ENCODE peak calls at places on chromosome 6, in eight cellular contexts. D, S, A, H, Z, I, L and J are unnamed samples. For H3K36me3, the result is how much of the 10 kb centered on the place peaks cover.

GRCh38 chr6:56370591-56371198 is 123.3 kb upstream of the COL21A1 start:
- DNase-seq in D (peak), S (no peak), A (peak), H (peak), Z (no peak), I (peak), L (peak), J (peak)

GRCh38 chr6:3458706-3459421 is 2.0 kb upstream of the SLC22A23 start:
- DNase-seq in D (no peak), S (no peak), A (no peak), H (no peak), Z (no peak), I (no peak), L (no peak), J (no peak)

GRCh38 chr6:108134213-108134973 is 31.4 kb upstream of the NR2E1 start:
- DNase-seq in D (no peak), S (no peak), A (no peak), H (no peak), Z (no peak), I (no peak), L (no peak), J (no peak)

GRCh38 chr6:169801396-169802160 is 50.2 kb downstream of the ERMARD start:
- DNase-seq in D (no peak), S (no peak), A (no peak), H (no peak), Z (no peak), I (no peak), L (peak), J (no peak)

GRCh38 chr6:1552296-1552761 is 57.4 kb upstream of the FOXC1 start:
- DNase-seq in D (no peak), S (no peak), A (no peak), H (no peak), Z (no peak), I (no peak), L (no peak), J (no peak)

GRCh38 chr6:101588343-101588742 is 194.8 kb downstream of the GRIK2 start:
- DNase-seq in D (no peak), S (no peak), A (no peak), H (no peak), Z (no peak), I (no peak), L (no peak), J (no peak)

GRCh38 chr6:94270040-94270689 is 850.8 kb upstream of the EPHA7 start:
- DNase-seq in D (no peak), S (no peak), A (no peak), H (no peak), Z (no peak), I (no peak), L (no peak), J (no peak)

GRCh38 chr6:95601133-95601532 is 23.8 kb downstream of the MANEA start:
- DNase-seq in D (no peak), S (no peak), A (no peak), H (no peak), Z (no peak), I (peak), L (no peak), J (no peak)

GRCh38 chr6:167648506-167649278 is 178.0 kb upstream of the AFDN start:
- DNase-seq in D (no peak), S (no peak), A (no peak), H (no peak), Z (no peak), I (no peak), L (no peak), J (no peak)

GRCh38 chr6:167153523-167153959 is 4.2 kb downstream of the GPR31 start:
- DNase-seq in D (no peak), S (no peak), A (no peak), H (no peak), Z (no peak), I (no peak), L (no peak), J (peak)

GRCh38 chr6:26534681-26535465 is 3.3 kb upstream of the HMGN4 start:
- DNase-seq in D (no peak), S (no peak), A (no peak), H (no peak), Z (no peak), I (no peak), L (no peak), J (no peak)

GRCh38 chr6:30399390-30400058 is 54.6 kb downstream of the RPP21 start:
- DNase-seq in D (no peak), S (no peak), A (no peak), H (no peak), Z (no peak), I (no peak), L (no peak), J (peak)

GRCh38 chr6:170516783-170517616 is 36.1 kb downstream of the PSMB1 start:
- DNase-seq in D (peak), S (no peak), A (peak), H (no peak), Z (peak), I (peak), L (peak), J (peak)

GRCh38 chr6:151036869-151037680 is 171.6 kb downstream of the MTHFD1L start:
- DNase-seq in D (no peak), S (no peak), A (no peak), H (no peak), Z (no peak), I (no peak), L (no peak), J (no peak)

GRCh38 chr6:87029711-87030314 is 65.1 kb downstream of the CGA start:
- DNase-seq in D (no peak), S (no peak), A (peak), H (no peak), Z (no peak), I (peak), L (no peak), J (no peak)

GRCh38 chr6:8743146-8743745 is 307.9 kb upstream of the SLC35B3 start:
- DNase-seq in D (no peak), S (no peak), A (no peak), H (no peak), Z (no peak), I (no peak), L (no peak), J (peak)

GRCh38 chr6:149642829-149643580 is 5.5 kb downstream of the KATNA1 start:
- DNase-seq in D (no peak), S (no peak), A (no peak), H (no peak), Z (no peak), I (no peak), L (no peak), J (no peak)

GRCh38 chr6:118283759-118284158 is 264.3 kb upstream of the PLN start:
- DNase-seq in D (peak), S (no peak), A (peak), H (peak), Z (no peak), I (peak), L (peak), J (peak)

GRCh38 chr6:125787791-125788190 is 3.0 kb upstream of the NCOA7 start:
- DNase-seq in D (no peak), S (no peak), A (peak), H (no peak), Z (no peak), I (no peak), L (no peak), J (no peak)

GRCh38 chr6:134593887-134594286 is 276.0 kb upstream of the SGK1 start:
- DNase-seq in D (no peak), S (no peak), A (no peak), H (no peak), Z (no peak), I (no peak), L (no peak), J (no peak)

GRCh38 chr6:169968541-169969270 is 217.3 kb downstream of the ERMARD start:
- DNase-seq in D (no peak), S (no peak), A (no peak), H (no peak), Z (no peak), I (peak), L (no peak), J (no peak)

GRCh38 chr6:148367418-148368024 is 24.9 kb downstream of the SASH1 start:
- DNase-seq in D (peak), S (no peak), A (no peak), H (peak), Z (peak), I (no peak), L (peak), J (peak)

GRCh38 chr6:53358440-53359087 is 9.8 kb upstream of the ELOVL5 start:
- DNase-seq in D (no peak), S (no peak), A (peak), H (no peak), Z (no peak), I (no peak), L (no peak), J (no peak)

GRCh38 chr6:75532521-75532920 is 38.9 kb upstream of the FILIP1 start:
- DNase-seq in D (no peak), S (no peak), A (no peak), H (no peak), Z (no peak), I (no peak), L (no peak), J (no peak)

GRCh38 chr6:128725271-128726233 is 157.4 kb upstream of the LAMA2 start:
- DNase-seq in D (peak), S (no peak), A (peak), H (no peak), Z (no peak), I (peak), L (no peak), J (no peak)

GRCh38 chr6:15382712-15383111 is 136.8 kb downstream of the JARID2 start:
- DNase-seq in D (no peak), S (no peak), A (no peak), H (no peak), Z (no peak), I (no peak), L (no peak), J (no peak)

GRCh38 chr6:45185403-45186251 is 142.5 kb upstream of the RUNX2 start:
- DNase-seq in D (no peak), S (no peak), A (no peak), H (no peak), Z (no peak), I (no peak), L (no peak), J (no peak)

GRCh38 chr6:111662192-111662793 is 56.6 kb upstream of the TRAF3IP2 start:
- DNase-seq in D (no peak), S (no peak), A (peak), H (peak), Z (no peak), I (no peak), L (no peak), J (no peak)
- H3K4me3 ChIP-seq in D (no peak), S (no peak), A (no peak), H (no peak), Z (peak), I (no peak), L (no peak), J (no peak)

DNA sequence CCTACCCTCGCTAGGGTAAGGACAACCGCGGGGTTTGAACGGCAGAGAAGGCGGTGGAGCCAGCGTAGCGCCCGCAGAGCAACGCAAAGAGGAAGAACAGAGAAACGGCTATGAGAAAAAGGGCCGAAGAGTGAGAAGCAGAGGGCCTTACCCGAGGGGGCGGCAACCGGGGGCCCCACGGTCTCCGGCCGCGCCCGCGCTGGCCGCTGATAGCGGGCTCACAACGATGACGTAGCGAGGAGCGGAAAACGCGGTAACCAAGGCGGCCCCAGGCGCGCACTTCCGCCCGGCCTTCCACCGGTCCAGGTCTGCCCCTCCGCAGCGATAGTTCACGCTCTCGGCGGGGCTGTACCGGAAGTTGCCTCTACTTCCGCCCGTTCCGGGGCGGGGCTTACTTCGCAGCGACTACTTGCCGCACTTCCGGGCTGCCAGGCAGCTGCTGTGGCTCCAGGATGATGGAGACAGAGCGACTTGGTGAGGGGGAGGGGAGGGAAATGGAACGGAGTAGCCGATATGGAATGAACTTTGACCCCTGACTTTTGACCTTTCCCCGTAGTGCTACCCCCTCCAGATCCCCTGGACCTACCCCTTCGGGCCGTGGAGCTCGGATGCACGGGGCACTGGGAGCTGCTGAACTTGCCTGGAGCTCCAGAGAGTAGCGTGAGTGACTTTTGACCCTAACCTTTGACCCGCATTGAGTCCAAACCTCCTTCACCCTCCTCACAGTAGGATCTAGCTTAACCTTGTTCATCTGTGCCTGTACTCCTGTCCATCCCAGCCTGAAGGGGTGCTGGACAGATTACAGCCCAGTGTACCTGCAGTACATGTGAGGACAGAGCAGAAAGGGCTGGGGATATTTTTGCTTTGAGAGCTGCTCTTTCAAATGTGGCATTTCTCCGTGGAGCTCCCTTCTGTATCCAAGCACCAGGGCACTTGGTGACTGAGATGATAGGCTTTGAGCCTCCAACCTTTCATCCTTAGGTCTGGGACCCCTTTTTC is at the start of the genes NELFE and SKIC2:
- DNase-seq in D (peak), S (peak), A (peak), H (peak), Z (peak), I (peak), L (peak), J (peak)
- H3K36me3 ChIP-seq in D (under half), S (half or more), A (under half), H (half or more), Z (half or more), I (under half), L (under half), J (under half)

GRCh38 chr6:47000842-47001241 is 41.3 kb downstream of the ADGRF1 start:
- DNase-seq in D (no peak), S (no peak), A (no peak), H (no peak), Z (no peak), I (no peak), L (no peak), J (no peak)
- H3K4me3 ChIP-seq in D (no peak), S (no peak), A (no peak), H (no peak), Z (no peak), I (no peak), L (no peak), J (no peak)

DNA sequence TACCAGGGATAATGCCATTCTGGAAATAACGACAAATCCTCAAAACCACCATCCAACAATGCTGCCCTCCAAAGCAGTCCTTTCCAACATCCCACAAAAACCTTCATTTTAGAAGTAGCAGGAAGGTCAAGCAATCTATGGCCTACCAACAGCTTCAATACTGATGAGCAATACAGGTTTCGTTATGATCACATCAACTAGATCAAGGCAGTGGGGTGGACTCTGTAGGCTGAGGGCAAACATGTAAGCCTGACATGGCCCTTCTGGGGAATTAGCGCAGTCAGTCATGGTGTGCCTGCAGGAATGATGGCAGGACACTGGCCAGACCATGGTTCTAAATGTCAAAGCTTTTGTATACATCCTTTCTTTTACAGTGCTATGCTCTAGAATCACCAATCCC is 41.7 kb downstream of the EZR start:
- DNase-seq in D (no peak), S (no peak), A (no peak), H (peak), Z (no peak), I (no peak), L (no peak), J (no peak)
- H3K36me3 ChIP-seq in D (under half), S (half or more), A (under half), H (half or more), Z (half or more), I (under half), L (under half), J (half or more)

DNA sequence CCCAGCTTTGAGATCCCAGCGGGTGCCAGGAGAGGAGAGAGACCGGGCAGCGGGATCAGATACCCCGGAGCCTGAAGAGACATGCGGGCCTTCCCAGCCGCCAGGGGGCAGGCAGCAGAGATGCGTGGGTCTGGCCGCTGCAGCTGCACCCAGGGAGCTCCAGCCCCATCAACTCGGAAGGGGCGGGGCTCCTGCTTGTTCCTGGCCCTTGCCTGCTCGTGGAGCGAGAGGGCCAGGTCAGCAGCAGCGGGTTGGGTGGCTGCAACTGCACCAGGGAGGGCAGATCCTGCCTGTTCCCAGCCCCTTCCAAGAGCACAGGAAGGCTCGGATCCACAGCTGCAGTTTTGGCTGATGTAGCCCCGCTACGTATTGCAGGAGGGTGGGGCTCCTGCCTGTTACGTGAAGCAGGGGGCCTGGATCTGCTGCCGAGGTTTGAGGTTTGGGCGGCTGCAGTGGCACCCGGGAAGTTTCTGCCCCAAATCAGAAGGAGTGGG is 532.8 kb downstream of the RFPL4B start:
- DNase-seq in D (no peak), S (no peak), A (peak), H (peak), Z (no peak), I (no peak), L (peak), J (no peak)
- H3K4me3 ChIP-seq in D (no peak), S (no peak), A (peak), H (no peak), Z (no peak), I (no peak), L (peak), J (no peak)

DNA sequence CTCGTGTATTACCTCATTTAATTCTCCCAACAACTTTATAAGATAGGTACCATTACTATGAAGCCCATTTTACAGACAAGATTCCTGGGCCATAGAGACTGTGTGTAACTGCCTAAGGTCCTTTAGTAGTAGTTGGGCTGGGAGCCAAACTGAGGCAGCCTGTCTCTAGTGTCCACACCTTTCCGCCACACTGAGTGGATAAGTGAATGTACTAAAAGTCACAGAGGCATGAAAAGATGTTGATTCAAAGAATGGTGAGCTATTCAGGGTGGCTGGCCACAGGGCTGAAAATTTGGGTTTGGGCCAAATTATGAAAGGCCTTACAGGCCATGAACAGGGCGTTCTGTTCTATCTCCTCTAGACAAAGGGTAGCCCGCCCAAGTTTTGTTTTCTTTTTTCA is 11.0 kb downstream of the CD24 start:
- DNase-seq in D (no peak), S (no peak), A (no peak), H (no peak), Z (no peak), I (no peak), L (no peak), J (no peak)
- H3K36me3 ChIP-seq in D (under half), S (under half), A (under half), H (under half), Z (under half), I (under half), L (under half), J (under half)

GRCh38 chr6:116251568-116252384 is 2.1 kb downstream of the TSPYL4 start:
- DNase-seq in D (no peak), S (no peak), A (no peak), H (no peak), Z (no peak), I (no peak), L (no peak), J (peak)
- H3K4me3 ChIP-seq in D (no peak), S (no peak), A (no peak), H (no peak), Z (no peak), I (peak), L (peak), J (no peak)

GRCh38 chr6:64113703-64114102 is 478.1 kb downstream of the PHF3 start:
- DNase-seq in D (no peak), S (no peak), A (no peak), H (no peak), Z (no peak), I (no peak), L (no peak), J (no peak)
- H3K36me3 ChIP-seq in D (under half), S (under half), A (under half), H (under half), Z (under half), I (under half), L (under half), J (under half)